ENCODE peak calls at places on chromosomes 16 and 17, in four cellular contexts. Z is tibial artery, N is spleen, E is breast epithelium. K is an unnamed sample.

GRCh38 chr16:57118461-57119084 is 26.2 kb downstream of the CPNE2 start:
- DNase-seq in Z (no peak), E (no peak), N (no peak), K (no peak)

GRCh38 chr17:2101448-2102257 is 46.8 kb downstream of the HIC1 start:
- DNase-seq in Z (no peak), E (peak; percentile 87), N (no peak), K (peak; percentile 31)

GRCh38 chr17:36460265-36460937 is 26.1 kb upstream of the ZNHIT3 start:
- DNase-seq in Z (no peak), N (no peak), E (no peak), K (no peak)

GRCh38 chr17:73090396-73091202 is 1.9 kb downstream of the SLC39A11 start:
- DNase-seq in N (no peak), E (no peak), Z (no peak), K (no peak)

GRCh38 chr17:20105539-20106291 is 96.6 kb downstream of the SPECC1 start:
- DNase-seq in N (no peak), E (no peak), Z (no peak), K (no peak)

GRCh38 chr17:19347323-19348080 is 15.0 kb downstream of the B9D1 start:
- DNase-seq in N (peak; percentile 46), Z (peak; percentile 17), E (peak; percentile 28), K (no peak)

GRCh38 chr17:53033297-53033696 is 789.4 kb upstream of the KIF2B start:
- DNase-seq in N (no peak), E (no peak), Z (no peak), K (no peak)

GRCh38 chr17:50514936-50515702 is 6.9 kb downstream of the MYCBPAP start:
- DNase-seq in N (peak; percentile 25), Z (peak; percentile 57), E (no peak), K (peak; percentile 42)

GRCh38 chr16:87461466-87461975 is 31.3 kb downstream of the ZCCHC14 start:
- DNase-seq in E (peak; percentile 87), Z (peak; percentile 68), N (no peak), K (peak; percentile 45)

GRCh38 chr16:51431517-51432241 is 280.6 kb upstream of the SALL1 start:
- DNase-seq in N (no peak), E (no peak), Z (no peak), K (no peak)

GRCh38 chr16:54847207-54847606 is 83.5 kb upstream of the IRX5 start:
- DNase-seq in N (no peak), Z (no peak), E (no peak), K (no peak)

GRCh38 chr17:76232342-76232741 is 8.0 kb downstream of the RNF157 start:
- DNase-seq in N (no peak), E (no peak), Z (no peak), K (no peak)

GRCh38 chr16:81429045-81429521 is 15.5 kb upstream of the CMIP start:
- DNase-seq in N (no peak), Z (no peak), E (no peak), K (peak; percentile 31)

GRCh38 chr16:81427245-81427644 is 17.4 kb upstream of the CMIP start:
- DNase-seq in E (no peak), N (no peak), Z (no peak), K (no peak)

GRCh38 chr16:81435567-81435966 is 9.0 kb upstream of the CMIP start:
- DNase-seq in Z (no peak), E (no peak), N (no peak), K (no peak)

GRCh38 chr16:81432899-81433560 is 11.6 kb upstream of the CMIP start:
- DNase-seq in Z (no peak), N (no peak), E (no peak), K (no peak)

DNA sequence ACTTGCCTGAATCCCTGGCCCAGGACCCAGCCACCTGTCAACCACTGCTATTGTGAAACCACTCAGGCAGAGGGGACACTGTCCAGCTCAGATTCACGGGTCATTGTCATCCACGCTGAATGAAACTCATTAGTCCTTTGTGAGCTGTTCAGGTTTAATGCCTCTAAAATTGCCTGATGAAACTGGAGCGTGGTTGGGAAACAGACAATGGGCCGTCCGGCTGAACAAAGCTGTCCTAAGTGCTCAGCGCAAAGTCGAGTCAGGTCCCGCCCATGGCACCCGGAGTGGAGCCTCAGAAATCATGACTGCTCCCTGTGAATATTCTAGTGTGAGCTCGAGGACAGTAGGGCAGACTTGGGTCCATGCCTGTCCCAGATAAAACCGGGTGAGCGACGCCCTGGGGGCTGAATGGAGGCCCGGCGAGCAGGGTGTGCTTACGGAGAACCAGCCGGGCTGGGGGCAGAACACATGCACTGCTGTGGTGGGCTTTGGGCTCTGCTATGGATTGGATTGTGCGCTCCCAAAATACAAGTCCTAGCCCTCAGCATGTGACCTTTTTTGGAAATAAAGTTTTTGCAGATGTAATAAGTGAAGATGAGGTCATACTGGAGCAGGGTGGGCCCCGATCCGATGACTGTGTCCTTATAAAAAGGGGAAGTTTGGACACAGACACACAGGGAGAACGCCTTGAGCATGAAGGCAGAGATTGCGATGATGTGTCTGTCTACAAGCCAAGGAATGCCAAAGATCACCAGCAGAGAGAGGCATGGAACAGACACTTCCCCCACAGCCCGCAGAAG is 12.9 kb upstream of the CMIP start:
- DNase-seq in E (no peak), Z (peak; percentile 69), N (no peak), K (no peak)
- H3K4me3 ChIP-seq in E (no peak overlapping the region), Z (no peak overlapping the region), N (no peak overlapping the region), K (no peak overlapping the region)

GRCh38 chr17:7651959-7652658 is 1.4 kb downstream of the ATP1B2 start:
- DNase-seq in N (no peak), E (no peak), Z (no peak), K (no peak)
- H3K27ac ChIP-seq in N (peak overlapping the region; percentile 46), E (peak overlapping the region; percentile 15), Z (no peak overlapping the region), K (peak overlapping the region; percentile 73)

DNA sequence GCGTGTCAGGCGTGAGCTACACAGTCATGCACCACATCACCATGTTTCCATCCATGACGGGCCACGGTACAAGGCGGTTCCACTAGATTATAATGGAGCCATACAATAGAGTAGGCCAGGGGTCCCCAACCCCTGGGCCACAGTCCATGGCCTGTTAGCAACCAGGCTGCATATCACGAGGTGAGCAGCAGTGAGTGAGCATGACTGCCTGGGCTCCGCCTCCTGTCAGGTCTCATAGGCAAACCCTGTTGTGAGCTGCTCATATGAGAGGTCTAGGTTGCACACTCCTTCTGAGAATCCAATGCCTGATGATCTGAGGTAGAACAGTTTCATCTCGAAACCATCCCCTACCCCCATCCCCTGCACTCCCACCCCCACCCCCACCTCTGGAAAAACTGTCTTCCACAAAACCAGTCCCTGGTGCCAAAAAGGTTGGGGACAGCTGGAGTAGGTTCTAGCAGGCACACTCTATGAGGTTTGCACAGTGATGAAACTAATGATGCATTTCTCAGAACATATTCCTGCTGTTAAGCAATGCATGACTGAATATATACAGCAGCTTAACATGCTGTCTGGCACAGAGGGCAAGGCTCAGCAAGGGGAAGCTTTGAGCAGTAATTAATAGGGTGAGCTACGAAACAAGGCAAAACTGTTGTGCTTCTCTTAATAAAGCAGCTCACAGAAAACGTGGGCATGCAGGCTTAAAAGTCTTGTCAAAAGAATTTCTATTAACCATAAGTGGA is 108.0 kb downstream of the VPS53 start:
- DNase-seq in N (no peak), E (no peak), Z (no peak), K (no peak)
- H3K4me1 ChIP-seq in N (no peaks in the 10 kb centered on the region), E (no peaks in the 10 kb centered on the region), Z (no peaks in the 10 kb centered on the region), K (no peaks in the 10 kb centered on the region)

GRCh38 chr17:74529243-74529642 is 2.0 kb downstream of the CD300LB start:
- DNase-seq in N (no peak), Z (no peak), E (peak; percentile 37), K (no peak)

GRCh38 chr17:74527081-74527480 is 4.2 kb downstream of the CD300LB start:
- DNase-seq in E (peak; percentile 7), Z (no peak), N (no peak), K (no peak)

GRCh38 chr17:74527756-74528155 is 3.5 kb downstream of the CD300LB start:
- DNase-seq in N (peak; percentile 67), E (peak; percentile 14), Z (no peak), K (no peak)

GRCh38 chr17:74526681-74527080 is 4.6 kb downstream of the CD300LB start:
- DNase-seq in Z (no peak), N (no peak), E (no peak), K (no peak)

GRCh38 chr17:74528491-74529199 is 2.6 kb downstream of the CD300LB start:
- DNase-seq in N (peak; percentile 67), Z (peak; percentile 60), E (peak; percentile 27), K (no peak)
- H3K4me3 ChIP-seq in N (no peak overlapping the region), Z (no peak overlapping the region), E (no peak overlapping the region), K (no peak overlapping the region)

GRCh38 chr17:68460096-68460495 is 2.8 kb upstream of the WIPI1 start:
- DNase-seq in E (no peak), Z (no peak), N (no peak), K (no peak)
- H3K27ac ChIP-seq in E (no peak overlapping the region), Z (no peak overlapping the region), N (peak overlapping the region; percentile 66), K (peak overlapping the region; percentile 98)

GRCh38 chr17:38905375-38905774 is 20.0 kb upstream of the LASP1NB start:
- DNase-seq in E (no peak), N (no peak), Z (no peak), K (no peak)

GRCh38 chr17:38907930-38908675 is 17.3 kb upstream of the LASP1NB start:
- DNase-seq in E (no peak), Z (no peak), N (peak; percentile 55), K (peak; percentile 2)

GRCh38 chr17:38906429-38907172 is 18.8 kb upstream of the LASP1NB start:
- DNase-seq in N (no peak), Z (peak; percentile 9), E (no peak), K (peak; percentile 10)

GRCh38 chr17:38903404-38903803 is 22.0 kb upstream of the LASP1NB start:
- DNase-seq in E (no peak), Z (no peak), N (no peak), K (no peak)

GRCh38 chr17:38904892-38905291 is 20.5 kb upstream of the LASP1NB start:
- DNase-seq in N (no peak), Z (no peak), E (no peak), K (no peak)
- H3K4me1 ChIP-seq in N (peaks cover 45% of the 10 kb centered on the region), Z (peaks cover 79% of the 10 kb centered on the region), E (no peaks in the 10 kb centered on the region), K (peaks cover 83% of the 10 kb centered on the region)

GRCh38 chr16:19613834-19614233 is 58.3 kb downstream of the VPS35L start:
- DNase-seq in N (no peak), Z (no peak), E (no peak), K (no peak)

GRCh38 chr16:19618876-19619275 is 63.4 kb downstream of the VPS35L start:
- DNase-seq in N (no peak), E (no peak), Z (no peak), K (no peak)
- H3K4me3 ChIP-seq in N (no peak overlapping the region), E (no peak overlapping the region), Z (no peak overlapping the region), K (no peak overlapping the region)

GRCh38 chr17:48632579-48633265 is 6.6 kb upstream of the HOXB9 start:
- DNase-seq in Z (no peak), E (no peak), N (no peak), K (no peak)
- H3K27ac ChIP-seq in Z (no peak overlapping the region), E (no peak overlapping the region), N (no peak overlapping the region), K (no peak overlapping the region)

K was measured in left ventricle myocardium inferior.